ENCODE peak calls at places on chromosomes 3 and 15, in six cellular contexts. C is nephron progenitor cell, B is epithelial cell of esophagus, J is BE2C, L is AG09319, H is fibroblast of lung. G is an unnamed sample.

GRCh38 chr3:159182961-159183360 is 381.1 kb downstream of the MFSD1 start:
- DNase-seq in C (no peak), B (no peak), L (no peak), H (no peak), J (no peak), G (no peak)

GRCh38 chr15:25385986-25386385 is 52.8 kb downstream of the UBE3A start:
- DNase-seq in B (no peak), J (no peak), H (no peak), L (no peak), C (no peak), G (no peak)

GRCh38 chr15:76994496-76994895 is 430 bp upstream of the PSTPIP1 start:
- DNase-seq in H (no peak), J (no peak), C (no peak), B (no peak), L (no peak), G (no peak)

GRCh38 chr3:123778991-123779622 is 105.0 kb downstream of the MYLK start:
- DNase-seq in L (no peak), C (no peak), H (peak), B (no peak), J (no peak), G (no peak)

GRCh38 chr15:71599404-71600225 is 210.7 kb upstream of the NR2E3 start:
- DNase-seq in B (no peak), H (peak), L (no peak), J (no peak), C (no peak), G (no peak)

GRCh38 chr15:63586790-63587189 is 10.4 kb upstream of the FBXL22 start:
- DNase-seq in J (no peak), C (no peak), H (no peak), B (no peak), L (no peak), G (no peak)

GRCh38 chr15:34085746-34086145 is 15.9 kb downstream of the EMC7 start:
- DNase-seq in B (no peak), L (no peak), H (peak), C (no peak), J (no peak), G (no peak)

GRCh38 chr3:154522031-154522430 is 92.0 kb upstream of the GPR149 start:
- DNase-seq in J (no peak), B (no peak), C (no peak), H (no peak), L (no peak), G (no peak)

GRCh38 chr3:20669675-20670074 is 483.7 kb upstream of the SGO1 start:
- DNase-seq in L (no peak), H (no peak), B (no peak), C (no peak), J (no peak), G (no peak)

GRCh38 chr3:43155464-43156121 is 49.7 kb upstream of the POMGNT2 start:
- DNase-seq in L (peak), H (peak), B (peak), J (peak), C (peak), G (no peak)

GRCh38 chr3:187130346-187131066 is 8.8 kb downstream of the RPL39L start:
- DNase-seq in H (peak), L (no peak), J (no peak), B (peak), C (no peak), G (peak)

GRCh38 chr3:61422945-61423740 is 138.2 kb upstream of the PTPRG start:
- DNase-seq in H (no peak), J (no peak), B (no peak), C (no peak), L (no peak), G (no peak)

GRCh38 chr15:85706779-85707518 is 87.8 kb downstream of the KLHL25 start:
- DNase-seq in B (no peak), C (no peak), J (no peak), L (no peak), H (peak), G (no peak)

GRCh38 chr3:4750306-4751056 is 228.8 kb upstream of the BHLHE40 start:
- DNase-seq in H (peak), L (no peak), C (no peak), J (no peak), B (peak), G (no peak)

GRCh38 chr3:146818301-146818700 is 213.2 kb upstream of the PLSCR5 start:
- DNase-seq in C (no peak), L (no peak), H (no peak), B (no peak), J (no peak), G (no peak)

GRCh38 chr3:97793415-97794019 is 28.3 kb upstream of the CRYBG3 start:
- DNase-seq in J (peak), H (peak), C (no peak), B (peak), L (peak), G (no peak)

GRCh38 chr3:185824051-185824466 is 783 bp downstream of the IGF2BP2 start:
- DNase-seq in J (no peak), B (no peak), H (no peak), C (peak), L (no peak), G (no peak)

GRCh38 chr15:55742927-55743614 is at the start of gene PRTG:
- DNase-seq in J (peak), C (peak), L (peak), B (peak), H (peak), G (no peak)

GRCh38 chr3:15496341-15496664 is 25.2 kb downstream of the COLQ start:
- DNase-seq in C (no peak), L (no peak), B (no peak), J (no peak), H (no peak), G (no peak)

DNA sequence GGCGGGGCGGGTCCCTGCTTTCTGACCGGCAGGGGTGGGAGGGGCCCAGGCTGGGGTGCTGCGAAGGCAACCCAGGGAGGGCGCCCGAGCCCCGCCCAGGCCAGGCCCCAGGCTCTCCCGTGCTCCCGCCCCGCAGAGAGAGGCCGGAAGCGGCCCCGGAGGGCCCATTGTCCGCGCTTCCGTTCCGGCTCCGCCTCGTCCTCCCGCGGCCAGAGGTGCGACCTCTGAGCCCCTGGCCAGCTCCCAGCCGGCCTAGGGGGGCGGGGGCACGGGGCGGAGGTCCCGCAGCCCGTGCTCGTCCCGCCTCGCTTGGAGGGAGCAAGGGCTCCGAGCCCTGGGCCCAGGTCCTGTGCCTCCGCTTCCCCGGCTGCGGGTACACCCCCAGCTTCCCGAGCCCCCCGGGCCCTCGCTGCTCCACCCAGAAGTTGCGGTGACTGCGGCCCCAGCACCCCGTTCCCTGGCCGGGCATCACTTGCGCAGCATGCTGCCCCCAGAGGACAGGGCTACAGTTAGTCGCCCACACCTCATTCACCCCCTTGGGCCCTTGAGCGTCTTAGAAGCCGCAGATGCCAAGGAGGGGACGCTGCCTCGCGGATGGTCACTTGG is 20.4 kb upstream of the PLXND1 start:
- DNase-seq in B (peak), L (no peak), J (peak), C (peak), H (peak), G (peak)
- TF ChIP-seq CTCF in B (no peak), L (no peak), J (no peak), C (no peak), H (no peak), G (no peak)

DNA sequence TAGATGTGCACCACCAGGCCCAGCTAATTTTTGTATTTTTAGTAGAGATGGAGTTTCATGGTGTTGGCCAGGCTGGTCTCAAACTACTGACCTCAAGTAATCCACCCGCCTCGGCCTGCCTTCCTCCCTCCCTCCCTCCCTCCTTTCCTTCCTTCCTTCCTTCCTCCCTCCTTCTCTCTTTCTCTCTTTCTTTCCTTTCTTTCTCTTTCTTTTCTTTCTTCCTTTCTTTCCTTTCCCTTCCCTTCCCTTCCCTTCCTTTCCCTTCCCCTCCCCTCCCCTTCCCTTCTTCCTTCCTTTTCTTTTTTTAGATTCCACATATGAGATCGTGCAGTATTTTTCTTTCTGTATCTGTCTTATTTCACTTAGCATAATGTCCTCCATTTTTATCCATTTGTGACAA is 81.3 kb downstream of the FAM81A start:
- DNase-seq in B (no peak), C (no peak), J (no peak), H (no peak), L (no peak), G (no peak)
- TF ChIP-seq CTCF in B (no peak), C (no peak), J (no peak), H (no peak), L (no peak), G (no peak)

DNA sequence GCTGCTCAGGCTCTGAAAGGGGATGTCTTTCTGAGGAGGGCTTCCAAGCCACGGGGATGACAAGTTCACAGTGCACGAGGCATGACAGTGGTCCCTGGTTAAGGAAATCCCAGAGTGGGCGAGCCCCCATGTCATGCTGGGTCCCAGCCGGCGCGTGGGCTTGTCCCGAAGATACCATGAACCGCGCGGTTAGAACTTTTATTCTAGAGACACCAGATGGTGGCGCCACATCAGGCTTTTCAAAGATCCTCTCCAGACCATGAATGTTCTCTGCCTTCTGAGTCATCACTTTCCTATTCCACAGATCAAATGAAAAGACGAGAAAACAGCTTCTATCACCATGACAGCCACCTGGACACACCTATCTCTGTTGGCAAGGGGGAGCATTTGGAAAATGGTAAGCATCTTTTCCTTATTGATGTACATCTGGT is 227.8 kb upstream of the LYSMD4 start:
- DNase-seq in C (no peak), L (no peak), J (no peak), B (peak), H (no peak), G (no peak)
- TF ChIP-seq CTCF in C (no peak), L (no peak), J (peak), B (peak), H (no peak), G (no peak)

DNA sequence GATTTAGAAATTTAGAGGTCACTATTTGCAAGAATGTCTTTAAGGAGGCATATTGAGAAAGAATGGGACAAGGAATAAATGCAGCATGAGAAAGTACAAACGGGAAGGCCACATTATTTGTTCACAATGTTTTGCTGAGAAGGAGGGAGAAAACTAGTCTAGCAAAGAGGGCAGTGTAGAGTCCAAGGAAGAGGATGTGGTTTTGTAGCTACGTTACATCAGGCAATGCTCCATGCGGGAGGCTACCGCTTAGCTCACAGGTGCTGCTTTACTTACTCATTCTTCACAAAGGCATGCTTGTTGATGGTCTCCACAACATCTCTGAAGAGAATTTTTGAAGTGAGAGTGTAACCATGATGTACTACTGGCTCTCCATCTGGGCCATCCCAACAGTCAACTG is 191.1 kb downstream of the PLCH1 start:
- DNase-seq in C (no peak), H (peak), L (no peak), B (peak), J (no peak), G (no peak)
- TF ChIP-seq CTCF in C (no peak), H (no peak), L (no peak), B (no peak), J (no peak), G (no peak)

DNA sequence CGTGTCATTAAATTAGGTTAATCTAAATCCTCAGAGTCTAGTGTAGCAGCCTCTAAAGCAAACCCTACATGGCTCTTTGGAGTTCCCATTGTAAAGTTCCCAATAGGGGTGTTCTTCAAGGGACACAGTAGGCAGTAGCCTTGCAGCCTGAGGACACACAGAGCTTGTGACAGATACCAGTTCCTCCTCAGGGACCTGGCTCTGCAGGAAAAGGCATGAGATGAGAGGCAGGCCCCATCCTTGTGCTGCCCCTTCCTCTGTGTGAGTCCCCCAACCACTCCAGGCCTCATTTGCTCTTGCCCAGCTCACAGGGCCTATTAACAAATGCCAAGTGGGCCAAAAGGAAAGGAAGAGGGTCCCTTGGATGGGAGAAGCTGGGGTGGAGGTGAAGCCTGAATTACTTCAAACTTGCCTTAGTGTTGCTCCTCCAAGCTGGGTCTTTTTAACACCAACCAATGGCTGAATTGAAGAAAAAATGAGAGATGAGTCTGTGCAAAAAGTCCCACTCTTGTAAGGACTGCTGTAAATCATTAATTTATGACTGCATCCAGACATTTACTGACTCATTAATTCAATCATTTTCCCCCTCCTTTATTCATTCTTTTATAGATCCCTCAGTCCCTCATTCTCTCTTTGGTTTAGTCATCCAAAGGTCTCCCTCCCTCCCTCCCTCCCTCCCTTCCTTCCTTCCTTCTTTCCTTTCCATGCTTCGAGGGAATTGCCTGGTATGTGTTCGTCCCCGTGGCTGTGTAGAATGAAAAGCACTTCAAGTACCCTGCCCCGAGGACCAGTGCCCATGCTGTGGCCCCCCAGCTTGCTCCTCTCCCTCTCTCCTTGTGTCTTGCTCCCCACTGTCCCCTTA is 35.4 kb upstream of the MRPS22 start:
- DNase-seq in C (no peak), L (no peak), B (no peak), J (no peak), H (no peak), G (no peak)
- TF ChIP-seq CTCF in C (no peak), L (no peak), B (no peak), J (no peak), H (no peak), G (no peak)

GRCh38 chr15:58770857-58771620 is at the start of gene MINDY2:
- DNase-seq in L (peak), H (peak), C (peak), B (peak), J (peak), G (peak)
- TF ChIP-seq CTCF in L (peak), H (no peak), C (peak), B (peak), J (peak), G (peak)

GRCh38 chr15:89893696-89894450 is at the start of gene AP3S2:
- DNase-seq in H (peak), B (peak), C (peak), L (peak), J (peak), G (peak)
- TF ChIP-seq CTCF in H (no peak), B (no peak), C (no peak), L (no peak), J (no peak), G (no peak)

GRCh38 chr15:99343836-99344551 is 92.7 kb downstream of the LRRC28 start:
- DNase-seq in B (no peak), H (peak), C (peak), J (peak), L (no peak), G (no peak)
- TF ChIP-seq CTCF in B (no peak), H (peak), C (peak), J (peak), L (no peak), G (no peak)

GRCh38 chr3:41352526-41352925 is 153.2 kb downstream of the CTNNB1 start:
- DNase-seq in C (no peak), H (no peak), B (no peak), L (no peak), J (no peak), G (no peak)

GRCh38 chr3:41357271-41357670 is 158.0 kb downstream of the CTNNB1 start:
- DNase-seq in B (no peak), L (no peak), J (no peak), H (no peak), C (no peak), G (no peak)

GRCh38 chr3:41356775-41357174 is 157.5 kb downstream of the CTNNB1 start:
- DNase-seq in B (peak), H (no peak), J (no peak), C (no peak), L (no peak), G (no peak)
- TF ChIP-seq CTCF in B (no peak), H (no peak), J (no peak), C (no peak), L (no peak), G (no peak)

GRCh38 chr3:172106037-172106559 is 66.7 kb downstream of the FNDC3B start:
- DNase-seq in L (no peak), H (no peak), J (no peak), B (no peak), C (no peak), G (no peak)

GRCh38 chr3:172110127-172110779 is 70.9 kb downstream of the FNDC3B start:
- DNase-seq in J (no peak), L (no peak), B (no peak), H (no peak), C (no peak), G (no peak)

GRCh38 chr3:172106989-172107388 is 67.6 kb downstream of the FNDC3B start:
- DNase-seq in H (peak), C (no peak), J (no peak), B (peak), L (no peak), G (peak)

GRCh38 chr3:172104471-172105072 is 65.2 kb downstream of the FNDC3B start:
- DNase-seq in H (peak), J (no peak), C (peak), B (peak), L (no peak), G (no peak)

GRCh38 chr3:172107403-172107802 is 68.0 kb downstream of the FNDC3B start:
- DNase-seq in B (no peak), L (no peak), H (no peak), C (no peak), J (no peak), G (no peak)
- TF ChIP-seq CTCF in B (no peak), L (no peak), H (no peak), C (no peak), J (no peak), G (no peak)